ENCODE peak calls at places on chromosome 17, in seven cellular contexts. S, B, Z, U, N, W and J are unnamed samples.

GRCh38 chr17:6421700-6422604 is 13.0 kb downstream of the AIPL1 start:
- DNase-seq in B (peak), S (peak), Z (peak), N (no peak), U (peak), W (peak), J (peak)

GRCh38 chr17:80105762-80106161 is 4.4 kb downstream of the GAA start:
- DNase-seq in W (peak), U (no peak), B (peak), S (no peak), N (no peak), Z (peak), J (no peak)

GRCh38 chr17:73532441-73532901 is 111.8 kb downstream of the SDK2 start:
- DNase-seq in U (no peak), S (no peak), B (no peak), W (no peak), Z (no peak), N (no peak), J (no peak)

GRCh38 chr17:57670769-57671545 is 74.1 kb downstream of the CCDC182 start:
- DNase-seq in Z (peak), S (no peak), B (no peak), U (no peak), N (peak), W (no peak), J (peak)

GRCh38 chr17:74852237-74853047 is 7.2 kb downstream of the GRIN2C start:
- DNase-seq in S (peak), U (no peak), B (no peak), N (no peak), Z (no peak), W (no peak), J (no peak)

GRCh38 chr17:51638909-51639308 is 378.6 kb downstream of the UTP18 start:
- DNase-seq in W (no peak), B (no peak), Z (no peak), N (no peak), S (no peak), U (no peak), J (no peak)

GRCh38 chr17:73902416-73903181 is 258.4 kb upstream of the SDK2 start:
- DNase-seq in S (no peak), Z (peak), B (no peak), W (no peak), U (no peak), N (peak), J (no peak)

GRCh38 chr17:19867654-19868395 is at the start of gene ULK2:
- DNase-seq in U (peak), W (peak), B (peak), N (no peak), S (no peak), Z (peak), J (peak)

GRCh38 chr17:20223808-20224328 is 214.7 kb downstream of the SPECC1 start:
- DNase-seq in N (no peak), U (no peak), W (no peak), B (no peak), Z (no peak), S (no peak), J (no peak)

GRCh38 chr17:14621826-14622621 is 321.1 kb downstream of the HS3ST3B1 start:
- DNase-seq in U (no peak), N (no peak), W (no peak), B (no peak), Z (no peak), S (no peak), J (no peak)

GRCh38 chr17:66540131-66540781 is 237.8 kb downstream of the PRKCA start:
- DNase-seq in Z (no peak), S (no peak), U (no peak), W (peak), N (no peak), B (peak), J (no peak)

GRCh38 chr17:49210158-49211029 is at the start of the genes ABI3 and GNGT2:
- DNase-seq in W (peak), U (no peak), N (no peak), B (no peak), Z (no peak), S (peak), J (peak)

GRCh38 chr17:79801156-79802038 is 4.5 kb upstream of the CBX8 start:
- DNase-seq in N (no peak), S (no peak), U (no peak), W (no peak), Z (no peak), B (no peak), J (no peak)

GRCh38 chr17:17628388-17629008 is 37.0 kb upstream of the PEMT start:
- DNase-seq in U (no peak), Z (no peak), W (no peak), N (no peak), B (no peak), S (peak), J (no peak)

GRCh38 chr17:64947146-64947545 is 27.9 kb upstream of the LRRC37A3 start:
- DNase-seq in U (no peak), B (no peak), W (no peak), N (no peak), S (no peak), Z (no peak), J (no peak)

GRCh38 chr17:63843387-63844292 is 1.2 kb upstream of the SMARCD2 start:
- DNase-seq in U (no peak), Z (no peak), S (peak), N (no peak), W (peak), B (peak), J (peak)

GRCh38 chr17:15999974-16000827 is 577 bp downstream of the TTC19 start:
- DNase-seq in B (peak), Z (no peak), N (no peak), S (no peak), W (peak), U (no peak), J (peak)

GRCh38 chr17:60720763-60721531 is 43.3 kb downstream of the BCAS3 start:
- DNase-seq in B (no peak), U (peak), S (peak), Z (no peak), W (no peak), N (no peak), J (peak)

GRCh38 chr17:65742433-65743312 is 181.2 kb upstream of the AXIN2 start:
- DNase-seq in U (peak), B (no peak), Z (no peak), S (no peak), N (no peak), W (no peak), J (peak)

GRCh38 chr17:45229681-45230409 is 8.2 kb downstream of the FMNL1 start:
- DNase-seq in N (no peak), S (no peak), U (no peak), W (no peak), Z (peak), B (no peak), J (no peak)

GRCh38 chr17:61466246-61466645 is 14.0 kb downstream of the TBX4 start:
- DNase-seq in U (no peak), B (peak), N (no peak), Z (no peak), W (no peak), S (no peak), J (no peak)

GRCh38 chr17:58829172-58829637 is 73.6 kb downstream of the PPM1E start:
- DNase-seq in W (no peak), B (no peak), N (no peak), Z (no peak), U (no peak), S (no peak), J (no peak)

GRCh38 chr17:2418572-2418971 is 17.7 kb upstream of the MNT start:
- DNase-seq in S (no peak), W (peak), U (no peak), N (no peak), Z (no peak), B (peak), J (peak)

DNA sequence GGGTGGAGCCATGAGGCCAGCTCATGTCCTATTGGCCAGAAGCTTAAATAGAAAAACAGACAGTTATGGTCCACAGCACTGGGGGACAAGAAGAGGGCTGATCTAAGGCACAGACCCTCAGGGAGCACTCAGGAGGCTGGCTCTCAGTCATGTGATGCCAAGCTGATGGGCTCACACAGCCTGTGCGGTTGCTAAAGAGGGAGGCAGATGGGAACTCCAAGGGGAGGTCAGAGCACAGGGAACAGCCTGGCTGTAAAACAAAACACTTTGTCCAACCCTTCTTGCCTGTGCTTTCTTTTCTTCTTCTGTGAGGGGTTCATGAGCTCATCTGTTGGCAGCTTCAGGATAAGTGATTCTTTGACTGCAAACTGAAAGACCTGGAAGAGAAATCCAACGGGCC is 27.2 kb downstream of the CNTNAP1 start:
- DNase-seq in Z (no peak), S (no peak), N (no peak), U (no peak), W (no peak), B (no peak), J (no peak)
- TF ChIP-seq POLR2A in Z (no peak), S (no peak), N (no peak), U (no peak), W (no peak), B (no peak), J (no peak)

GRCh38 chr17:3771140-3771539 is 29.8 kb downstream of the ITGAE start:
- DNase-seq in W (no peak), N (no peak), U (no peak), Z (no peak), S (no peak), B (no peak), J (no peak)

GRCh38 chr17:3768786-3769185 is 32.2 kb downstream of the ITGAE start:
- DNase-seq in B (no peak), N (no peak), W (no peak), U (no peak), Z (no peak), S (no peak), J (no peak)

GRCh38 chr17:3772764-3773163 is 28.2 kb downstream of the ITGAE start:
- DNase-seq in S (no peak), W (no peak), B (no peak), Z (no peak), U (no peak), N (no peak), J (no peak)

GRCh38 chr17:3768341-3768740 is 32.6 kb downstream of the ITGAE start:
- DNase-seq in B (no peak), S (no peak), W (no peak), N (no peak), Z (no peak), U (no peak), J (no peak)

GRCh38 chr17:3770471-3770870 is 30.5 kb downstream of the ITGAE start:
- DNase-seq in Z (no peak), S (peak), U (no peak), N (no peak), W (no peak), B (no peak), J (no peak)
- TF ChIP-seq POLR2A in Z (no peak), S (no peak), U (no peak), N (no peak), W (no peak), B (no peak), J (no peak)

GRCh38 chr17:28093999-28094716 is 51.7 kb downstream of the NLK start:
- DNase-seq in B (no peak), U (no peak), S (no peak), W (no peak), N (no peak), Z (no peak), J (no peak)
- TF ChIP-seq POLR2A in B (no peak), U (no peak), S (no peak), W (no peak), N (no peak), Z (no peak), J (no peak)

DNA sequence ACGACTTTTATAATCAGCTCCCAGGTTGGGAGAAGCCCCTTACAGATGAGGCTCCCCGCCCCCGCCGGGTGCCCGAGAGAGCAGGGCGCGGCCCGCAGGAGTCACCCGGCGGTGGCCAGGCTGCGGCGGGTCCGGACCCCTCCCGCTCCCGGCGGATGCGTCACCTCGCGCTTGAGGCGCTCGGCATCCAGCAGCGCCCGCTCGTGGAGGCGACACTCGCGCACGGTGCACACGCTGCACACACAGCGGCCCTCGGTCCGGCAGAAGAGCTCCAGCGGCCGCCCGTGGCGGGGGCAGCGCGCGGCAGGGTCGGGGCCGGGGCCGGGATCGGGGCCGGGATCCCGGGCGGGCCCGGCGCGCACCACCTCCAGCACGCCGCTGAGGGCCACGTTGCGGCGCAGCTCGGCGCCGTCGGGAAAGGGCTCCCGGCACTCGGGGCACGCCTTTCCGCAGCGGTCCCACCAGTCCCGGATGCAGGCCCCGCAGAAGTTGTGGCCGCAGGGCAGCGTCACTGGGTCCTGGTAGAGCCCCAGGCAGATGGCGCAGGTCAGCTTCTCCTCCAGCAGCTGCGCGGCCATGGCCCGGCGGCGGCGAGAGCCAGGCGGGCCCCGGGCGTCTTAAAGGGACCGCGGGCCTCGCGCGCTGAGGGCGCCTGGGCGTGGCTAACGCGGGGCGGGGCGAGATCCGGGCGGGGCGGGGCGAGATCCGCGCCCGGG is at the start of gene TRIM65:
- DNase-seq in U (peak), W (peak), B (peak), Z (peak), S (peak), N (no peak), J (peak)
- TF ChIP-seq POLR2A in U (peak), W (peak), B (peak), Z (no peak), S (peak), N (no peak), J (peak)

GRCh38 chr17:41811549-41812175 is at the start of gene P3H4:
- DNase-seq in B (peak), Z (peak), S (peak), N (no peak), U (peak), W (peak), J (peak)
- TF ChIP-seq POLR2A in B (no peak), Z (no peak), S (peak), N (no peak), U (peak), W (peak), J (peak)

DNA sequence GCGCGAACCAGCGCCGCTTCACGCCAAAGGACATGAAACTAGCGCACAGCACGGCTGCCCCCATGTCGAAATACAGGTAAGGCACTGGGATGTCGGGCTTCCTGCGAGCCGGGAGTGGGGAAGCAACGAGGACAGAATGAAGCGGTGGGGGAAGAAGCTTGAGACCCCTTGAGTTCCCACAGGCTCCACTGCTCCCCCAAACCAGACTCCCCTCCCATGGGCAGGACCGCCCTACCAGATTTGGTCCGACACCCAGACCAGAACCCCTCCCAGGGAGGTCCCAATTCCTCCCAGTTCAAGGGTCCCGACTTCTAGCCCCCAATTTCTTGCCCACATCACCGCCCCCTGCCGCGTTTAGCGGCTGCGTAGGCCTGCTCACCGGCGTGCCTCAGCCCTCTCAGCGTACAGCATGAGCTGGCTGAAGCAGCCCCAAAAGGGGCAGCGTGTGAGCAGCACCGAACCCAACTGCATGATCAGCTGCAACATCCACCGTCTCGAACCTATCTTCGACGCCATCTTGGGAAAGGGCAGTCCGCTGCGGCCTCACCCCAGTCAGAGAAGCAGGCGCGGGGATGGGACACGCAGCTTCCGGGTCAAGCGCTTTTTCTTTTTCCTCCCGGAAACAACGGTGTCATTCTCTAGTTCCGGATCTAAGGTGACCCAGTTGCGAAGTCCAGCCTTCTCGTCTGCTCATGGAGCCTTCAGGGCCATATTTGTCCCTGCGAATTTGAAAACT is at the start of gene TMEM101:
- DNase-seq in W (peak), U (peak), S (peak), N (no peak), B (peak), Z (peak), J (peak)
- TF ChIP-seq POLR2A in W (peak), U (peak), S (no peak), N (no peak), B (no peak), Z (no peak), J (no peak)

GRCh38 chr17:81165246-81166032 is at the start of gene PVALEF:
- DNase-seq in B (peak), W (no peak), S (no peak), Z (no peak), N (no peak), U (peak), J (no peak)
- TF ChIP-seq POLR2A in B (no peak), W (no peak), S (no peak), Z (no peak), N (no peak), U (no peak), J (no peak)

GRCh38 chr17:67829331-67829730 is 4.0 kb downstream of the BPTF start:
- DNase-seq in N (no peak), S (peak), U (no peak), Z (no peak), W (no peak), B (no peak), J (no peak)
- TF ChIP-seq POLR2A in N (no peak), S (no peak), U (no peak), Z (no peak), W (no peak), B (no peak), J (no peak)

DNA sequence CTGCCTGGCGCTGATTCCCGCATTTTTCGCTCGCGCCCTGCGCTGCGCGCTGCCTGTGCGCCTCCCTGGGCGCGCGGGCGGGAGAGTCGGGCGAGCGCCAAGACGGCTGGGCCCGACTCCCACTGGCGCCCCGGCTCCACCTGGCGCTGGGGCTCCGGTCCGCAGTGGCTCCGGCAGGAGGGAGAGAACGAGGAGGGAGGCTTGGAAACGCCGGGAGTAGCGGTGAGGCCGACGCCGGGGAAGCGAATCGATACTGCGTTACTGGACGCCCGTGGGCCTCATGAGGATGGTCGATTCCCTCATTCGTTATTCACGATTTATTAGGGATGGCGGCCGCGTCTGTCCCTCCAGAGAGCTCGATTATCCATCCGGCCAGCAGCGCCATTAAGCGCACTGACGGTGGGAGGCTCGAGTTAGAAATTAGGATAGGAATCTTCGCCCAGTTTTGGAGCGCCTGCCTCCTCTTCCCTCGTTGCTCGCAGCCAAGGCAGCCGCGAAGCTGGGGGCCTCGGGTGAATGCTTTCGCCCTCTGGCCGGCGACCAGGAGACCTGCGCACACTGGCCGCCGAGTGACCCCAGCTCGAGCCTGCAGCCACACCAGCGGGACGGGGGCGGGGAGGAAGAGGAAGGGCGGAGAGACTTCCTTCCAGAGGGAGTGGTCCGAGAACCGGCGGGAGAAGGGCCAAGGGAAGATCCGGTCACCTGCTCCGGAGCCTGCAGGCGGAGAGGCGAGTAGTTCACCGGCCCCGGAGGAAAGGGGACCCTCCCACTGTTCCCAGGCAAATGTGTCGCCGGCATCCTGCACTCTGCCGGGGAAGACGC is 1.3 kb upstream of the PCGF2 start:
- DNase-seq in B (peak), Z (peak), U (peak), N (peak), S (peak), W (peak), J (peak)
- TF ChIP-seq POLR2A in B (peak), Z (no peak), U (peak), N (no peak), S (peak), W (peak), J (peak)

GRCh38 chr17:40319651-40320550 is 10.9 kb downstream of the RARA start:
- DNase-seq in B (no peak), U (no peak), Z (peak), W (no peak), N (no peak), S (peak), J (no peak)

GRCh38 chr17:40318835-40319332 is 9.9 kb downstream of the RARA start:
- DNase-seq in S (peak), U (no peak), Z (peak), W (no peak), B (peak), N (peak), J (no peak)

GRCh38 chr17:40321502-40322416 is 12.8 kb downstream of the RARA start:
- DNase-seq in N (no peak), B (peak), S (no peak), W (peak), Z (no peak), U (no peak), J (peak)

GRCh38 chr17:40322417-40323315 is 13.7 kb downstream of the RARA start:
- DNase-seq in Z (peak), U (peak), B (peak), S (peak), W (peak), N (no peak), J (peak)

DNA sequence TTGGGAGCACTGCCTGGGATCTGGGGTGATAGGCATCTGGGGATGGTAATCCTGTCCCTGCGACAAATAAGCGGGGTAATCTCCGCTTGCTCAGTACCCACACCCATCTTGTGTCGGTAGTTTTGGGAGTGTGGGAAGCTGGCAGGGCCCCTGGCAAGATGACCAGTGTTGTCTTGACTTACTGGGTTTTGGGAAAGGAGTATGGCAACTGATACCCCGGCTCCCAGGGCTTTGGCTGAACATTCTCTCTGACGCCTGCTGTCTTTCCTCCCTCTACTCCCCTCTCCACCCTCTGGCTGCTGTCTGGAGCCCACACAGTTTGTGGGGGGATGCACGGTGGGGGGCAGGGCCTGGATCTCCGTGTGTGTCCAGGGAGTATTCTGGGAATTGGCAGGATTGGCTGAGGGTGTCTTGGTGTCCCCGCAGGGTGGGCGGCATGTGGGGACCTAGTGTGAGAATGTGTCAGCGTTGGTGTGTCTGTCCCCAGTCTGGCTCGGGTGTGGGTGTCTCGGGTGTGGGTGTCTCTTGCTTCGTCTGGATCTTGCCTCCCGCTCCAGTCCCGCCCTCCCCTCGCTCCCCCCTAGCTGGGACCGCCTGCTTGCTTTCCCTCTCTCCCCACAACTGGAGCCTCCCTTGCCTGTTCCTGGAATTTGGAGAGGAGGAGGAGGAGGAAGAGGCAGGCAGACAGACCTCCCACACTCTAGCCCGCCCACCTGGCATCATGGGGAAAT is 12.0 kb downstream of the RARA start:
- DNase-seq in B (peak), Z (peak), W (peak), U (no peak), S (no peak), N (peak), J (no peak)
- TF ChIP-seq POLR2A in B (no peak), Z (no peak), W (peak), U (no peak), S (no peak), N (no peak), J (no peak)